ENCODE peak calls at places on chromosomes 7 and 10, in five cellular contexts. S is adipocyte, W is H1, R is PC-3, L is colonic mucosa. I is an unnamed sample.
A peak's percentile ranks its signal among the peaks of the same experiment; 100 is the strongest.

GRCh38 chr7:5633161-5634106 is 148.0 kb downstream of the RNF216 start:
- DNase-seq in R (no peak), S (peak; percentile 32), L (no peak), W (no peak), I (no peak)

GRCh38 chr10:113644185-113645120 is 19.4 kb downstream of the NRAP start:
- DNase-seq in S (peak; percentile 11), L (peak; percentile 63), R (no peak), W (no peak), I (no peak)

GRCh38 chr10:44828515-44829142 is 82.5 kb upstream of the TMEM72 start:
- DNase-seq in R (no peak), W (no peak), S (no peak), L (no peak), I (no peak)

GRCh38 chr7:125670926-125671572 is 741.4 kb upstream of the POT1 start:
- DNase-seq in S (peak; percentile 45), R (peak; percentile 37), W (no peak), L (no peak), I (no peak)

GRCh38 chr7:92847305-92847704 is 10.9 kb upstream of the CDK6 start:
- DNase-seq in S (no peak), W (no peak), L (no peak), R (no peak), I (no peak)

GRCh38 chr10:102313221-102313896 is 68.0 kb downstream of the GBF1 start:
- DNase-seq in S (no peak), R (no peak), W (no peak), L (no peak), I (no peak)

GRCh38 chr10:90373911-90374310 is 483.9 kb downstream of the HTR7 start:
- DNase-seq in L (no peak), S (no peak), R (no peak), W (no peak), I (no peak)

GRCh38 chr7:138170298-138170697 is 94.0 kb downstream of the AKR1D1 start:
- DNase-seq in L (no peak), S (no peak), W (no peak), R (no peak), I (no peak)

GRCh38 chr7:90713628-90714027 is 117.5 kb downstream of the CDK14 start:
- DNase-seq in W (no peak), L (no peak), S (no peak), R (no peak), I (no peak)

GRCh38 chr7:90710466-90710850 is 114.3 kb downstream of the CDK14 start:
- DNase-seq in S (no peak), L (no peak), W (no peak), R (no peak), I (no peak)

GRCh38 chr7:90708841-90709317 is 112.8 kb downstream of the CDK14 start:
- DNase-seq in R (peak; percentile 67), S (no peak), L (peak; percentile 63), W (peak; percentile 60), I (no peak)

GRCh38 chr7:90706067-90706716 is 110.1 kb downstream of the CDK14 start:
- DNase-seq in R (no peak), S (peak; percentile 17), L (no peak), W (no peak), I (no peak)

GRCh38 chr7:90709501-90710465 is 113.7 kb downstream of the CDK14 start:
- DNase-seq in S (peak; percentile 66), W (no peak), R (peak; percentile 28), L (no peak), I (no peak)
- H3K9ac ChIP-seq in S (peak overlapping the region; percentile 23), W (no peak overlapping the region), R (no peak overlapping the region), L (no peak overlapping the region), I (peak overlapping the region; percentile 65)

GRCh38 chr7:22651534-22652243 is 75.3 kb upstream of the IL6 start:
- DNase-seq in S (no peak), R (peak; percentile 74), W (no peak), L (no peak), I (no peak)
- H3K9ac ChIP-seq in S (no peak overlapping the region), R (peak overlapping the region; percentile 15), W (no peak overlapping the region), L (no peak overlapping the region), I (no peak overlapping the region)

GRCh38 chr10:110207805-110208613 is 604 bp downstream of the MXI1 start:
- DNase-seq in R (peak; percentile 22), S (peak; percentile 73), L (peak; percentile 63), W (peak; percentile 67), I (no peak)

GRCh38 chr10:110209399-110209925 is 2.1 kb downstream of the MXI1 start:
- DNase-seq in S (peak; percentile 87), L (no peak), W (peak; percentile 59), R (peak; percentile 54), I (no peak)

GRCh38 chr10:110209926-110210662 is 2.7 kb downstream of the MXI1 start:
- DNase-seq in S (peak; percentile 83), W (peak; percentile 74), R (peak; percentile 30), L (peak; percentile 70), I (no peak)

GRCh38 chr10:110206988-110207804 is at the start of gene MXI1:
- DNase-seq in R (peak; percentile 68), L (peak; percentile 94), S (peak; percentile 88), W (peak; percentile 78), I (no peak)

GRCh38 chr10:110208614-110209398 is 1.4 kb downstream of the MXI1 start:
- DNase-seq in W (no peak), S (peak; percentile 72), R (peak; percentile 27), L (peak; percentile 57), I (no peak)
- H3K9ac ChIP-seq in W (peak overlapping the region; percentile 36), S (peak overlapping the region; percentile 83), R (peak overlapping the region; percentile 33), L (peak overlapping the region; percentile 78), I (peak overlapping the region; percentile 76)

GRCh38 chr10:67385566-67385965 is 310.4 kb downstream of the CTNNA3 start:
- DNase-seq in W (no peak), L (no peak), S (no peak), R (no peak), I (no peak)

GRCh38 chr10:67385089-67385488 is 310.9 kb downstream of the CTNNA3 start:
- DNase-seq in L (no peak), S (no peak), W (no peak), R (no peak), I (no peak)

DNA sequence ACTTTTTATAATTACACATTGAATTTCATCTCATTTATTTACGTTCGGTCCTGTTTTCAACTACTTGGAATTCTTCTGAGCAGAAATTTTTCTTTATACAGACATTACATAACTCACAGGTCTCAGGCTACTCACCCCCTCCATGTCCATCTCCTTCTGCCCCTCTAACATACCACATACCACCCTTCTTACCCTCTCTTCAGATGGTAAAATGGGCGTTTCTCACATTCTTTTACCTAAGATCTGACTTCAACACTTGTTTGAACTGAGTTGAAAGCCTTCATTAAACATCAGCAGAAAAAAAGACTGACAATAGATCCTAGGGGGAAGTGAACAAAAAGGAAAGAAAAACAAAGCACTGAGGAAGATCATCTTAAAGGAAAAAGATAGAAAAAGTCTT is 309.7 kb downstream of the CTNNA3 start:
- DNase-seq in W (no peak), L (no peak), S (no peak), R (no peak), I (no peak)
- H3K9ac ChIP-seq in W (no peak overlapping the region), L (no peak overlapping the region), S (no peak overlapping the region), R (no peak overlapping the region), I (no peak overlapping the region)

DNA sequence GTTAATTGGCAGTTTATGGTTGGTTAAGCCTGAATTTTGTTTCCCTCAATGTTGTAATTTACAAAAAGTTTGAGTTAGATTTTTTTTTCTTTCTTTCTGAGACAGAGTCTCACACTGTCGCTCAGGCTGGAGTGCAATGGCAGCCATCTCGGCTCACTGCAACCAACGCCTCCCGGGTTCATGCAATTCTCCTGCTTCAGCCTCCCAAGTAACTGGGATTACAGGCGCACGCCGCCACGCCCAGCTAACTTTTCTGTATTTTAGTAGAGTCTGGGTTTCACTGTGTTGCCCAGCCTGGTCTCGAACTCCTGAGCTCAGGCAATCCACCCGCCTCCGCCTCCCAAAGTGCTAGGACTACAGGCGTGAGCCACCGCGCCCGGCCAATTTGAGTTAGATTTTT is 935 bp downstream of the ZNF273 start:
- DNase-seq in L (no peak), W (no peak), S (no peak), R (no peak), I (no peak)
- H3K9ac ChIP-seq in L (no peak overlapping the region), W (peak overlapping the region; percentile 92), S (peak overlapping the region; percentile 89), R (peak overlapping the region; percentile 80), I (peak overlapping the region; percentile 91)

DNA sequence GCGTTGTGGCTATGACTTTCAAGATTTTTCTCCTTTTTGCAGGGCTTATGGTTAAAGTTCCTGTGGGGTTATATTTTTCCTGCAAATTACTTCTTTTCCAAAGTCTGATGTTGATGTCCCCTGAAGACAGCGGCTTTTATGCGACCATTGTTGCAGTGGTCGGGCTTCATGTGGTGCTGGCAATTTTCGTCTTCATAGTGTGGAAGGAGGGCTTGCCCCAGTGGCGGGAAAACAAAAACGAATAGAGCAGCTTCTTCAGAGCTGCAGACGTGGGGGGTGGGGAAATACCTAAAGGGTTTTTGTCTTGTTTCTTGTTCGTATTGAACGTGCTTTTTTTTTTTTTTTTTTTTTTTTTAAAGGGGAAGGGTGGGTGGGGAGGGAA is 53.8 kb downstream of the MCMBP start:
- DNase-seq in R (no peak), L (no peak), W (no peak), S (no peak), I (no peak)
- H3K9ac ChIP-seq in R (no peak overlapping the region), L (no peak overlapping the region), W (peak overlapping the region; percentile 86), S (peak overlapping the region; percentile 18), I (no peak overlapping the region)

DNA sequence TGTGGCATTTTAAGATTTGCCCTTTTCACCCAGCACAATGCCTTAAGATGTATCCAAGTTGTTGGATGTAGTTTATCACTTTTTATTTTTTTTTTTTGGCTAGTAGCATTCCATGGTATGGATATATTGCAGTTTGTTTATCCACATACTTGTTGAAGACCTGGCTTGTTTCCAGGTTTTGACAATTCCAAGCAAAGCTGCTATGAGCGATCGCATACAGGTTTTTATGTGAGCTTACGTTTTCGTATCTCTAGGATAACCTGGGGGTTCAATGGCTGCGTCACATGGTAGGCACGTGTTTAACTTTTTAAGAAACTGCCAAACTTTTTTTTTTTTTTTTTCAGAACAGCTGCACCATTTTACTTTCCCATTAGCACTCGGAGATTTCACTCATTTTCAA is 32.2 kb downstream of the BAIAP2L1 start:
- DNase-seq in L (no peak), R (no peak), W (no peak), S (no peak), I (no peak)
- H3K9ac ChIP-seq in L (no peak overlapping the region), R (no peak overlapping the region), W (no peak overlapping the region), S (no peak overlapping the region), I (no peak overlapping the region)